ENCODE peak calls at places on chromosomes 3 and 15, in ten cellular contexts. K, J, D, P, T, M, N, B, I and Z are unnamed samples. For H3K4me1, the result is how much of the 10 kb centered on the place peaks cover.

GRCh38 chr15:58171476-58172061 is 33.4 kb downstream of the AQP9 start:
- DNase-seq in N (no peak), I (no peak), P (no peak), D (no peak), J (no peak), K (no peak), M (no peak), B (no peak), T (no peak), Z (no peak)

GRCh38 chr3:123385072-123385471 is 63.8 kb downstream of the ADCY5 start:
- DNase-seq in M (no peak), P (peak), B (no peak), I (peak), D (no peak), K (no peak), N (peak), T (peak), J (no peak), Z (no peak)

GRCh38 chr15:34755419-34755773 is 598 bp upstream of the GJD2 start:
- DNase-seq in I (no peak), N (no peak), P (no peak), K (no peak), B (no peak), M (no peak), T (no peak), J (no peak), D (no peak), Z (no peak)

GRCh38 chr3:101695779-101696372 is 9.4 kb upstream of the RPL24 start:
- DNase-seq in B (peak), N (peak), J (no peak), I (no peak), M (no peak), P (peak), K (no peak), T (no peak), D (peak), Z (no peak)

GRCh38 chr3:124860599-124860998 is 26.6 kb downstream of the ITGB5 start:
- DNase-seq in M (peak), N (peak), T (peak), P (peak), K (peak), B (peak), D (peak), I (peak), J (peak), Z (peak)

GRCh38 chr3:163043074-163043473 is 1546.5 kb downstream of the OTOL1 start:
- DNase-seq in M (no peak), N (no peak), B (no peak), K (no peak), D (peak), P (no peak), I (no peak), T (no peak), J (no peak), Z (no peak)

GRCh38 chr3:5376761-5377160 is 189.3 kb downstream of the EDEM1 start:
- DNase-seq in K (no peak), N (no peak), J (no peak), M (no peak), P (no peak), B (peak), I (no peak), D (no peak), T (peak), Z (no peak)

GRCh38 chr3:187719628-187720336 is 17.4 kb upstream of the RTP2 start:
- DNase-seq in T (no peak), P (no peak), K (no peak), M (peak), B (no peak), I (no peak), D (no peak), J (no peak), N (no peak), Z (peak)

GRCh38 chr3:51539291-51539891 is 872 bp downstream of the RAD54L2 start:
- DNase-seq in B (peak), P (peak), M (no peak), K (peak), I (no peak), N (peak), J (no peak), T (peak), D (no peak), Z (peak)

GRCh38 chr3:184737641-184738518 is 26.0 kb upstream of the MAGEF1 start:
- DNase-seq in B (no peak), T (no peak), N (no peak), D (no peak), K (no peak), I (no peak), P (peak), J (peak), M (no peak), Z (no peak)

GRCh38 chr15:52295421-52295991 is at the start of gene MYO5C:
- DNase-seq in I (peak), M (peak), P (peak), N (peak), B (peak), K (no peak), T (peak), D (peak), J (no peak), Z (peak)

GRCh38 chr3:119294889-119295769 is 946 bp downstream of the ARHGAP31 start:
- DNase-seq in K (peak), M (peak), B (peak), D (no peak), J (peak), T (peak), P (peak), N (peak), I (peak), Z (peak)

GRCh38 chr3:175914785-175915184 is 1055.7 kb downstream of the NAALADL2 start:
- DNase-seq in J (no peak), N (no peak), T (no peak), D (no peak), P (no peak), M (no peak), I (no peak), K (no peak), B (no peak), Z (no peak)

GRCh38 chr15:68407141-68407885 is 24.6 kb downstream of the ITGA11 start:
- DNase-seq in P (peak), I (peak), M (peak), T (no peak), D (no peak), N (no peak), B (no peak), K (peak), J (peak), Z (no peak)

GRCh38 chr15:57462391-57462790 is 86.1 kb downstream of the CGNL1 start:
- DNase-seq in B (no peak), J (no peak), I (no peak), K (no peak), T (no peak), D (no peak), N (no peak), M (no peak), P (no peak), Z (no peak)

DNA sequence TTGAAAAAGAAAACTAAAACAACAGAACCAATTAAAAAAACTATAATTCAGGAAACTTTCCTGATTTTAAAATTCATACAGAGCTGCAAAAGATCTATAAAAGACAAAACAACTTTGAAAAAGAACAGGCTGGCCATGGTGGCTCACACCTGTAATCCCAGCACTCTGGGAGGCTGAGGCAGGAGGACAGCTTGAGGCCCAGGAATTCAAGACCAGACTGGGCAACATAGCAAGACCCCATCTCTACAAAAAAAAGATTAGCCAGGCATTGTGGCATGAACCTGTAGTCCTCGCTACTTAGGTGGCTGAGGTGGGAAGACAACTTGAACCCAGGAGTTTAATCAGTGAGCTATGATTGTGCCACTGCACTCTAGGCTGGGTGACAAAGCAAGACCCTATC is 6.7 kb downstream of the CEP70 start:
- DNase-seq in J (no peak), B (no peak), I (no peak), N (no peak), M (no peak), D (no peak), K (no peak), P (no peak), T (no peak), Z (no peak)
- TF ChIP-seq CTCF in J (no peak), B (no peak), I (no peak), N (no peak), M (no peak), D (no peak), K (no peak), P (no peak), T (no peak), Z (no peak)

GRCh38 chr15:79724804-79725203 is 172.0 kb downstream of the MTHFS start:
- DNase-seq in I (no peak), B (no peak), P (no peak), D (no peak), K (no peak), M (no peak), J (no peak), N (no peak), T (no peak), Z (no peak)
- H3K4me1 ChIP-seq in I (under half), B (under half), P (under half), D (under half), K (under half), M (under half), J (under half), N (under half), T (under half), Z (under half)

GRCh38 chr15:99485153-99485947 is 80.4 kb upstream of the MEF2A start:
- DNase-seq in P (no peak), J (no peak), K (peak), M (no peak), D (no peak), I (peak), N (no peak), T (no peak), B (no peak), Z (no peak)

GRCh38 chr15:99485992-99486370 is 79.8 kb upstream of the MEF2A start:
- DNase-seq in N (no peak), K (no peak), P (peak), T (no peak), J (no peak), D (no peak), B (no peak), M (no peak), I (no peak), Z (no peak)

GRCh38 chr15:99482993-99483392 is 82.8 kb upstream of the MEF2A start:
- DNase-seq in M (no peak), B (no peak), T (no peak), N (no peak), D (no peak), K (no peak), I (no peak), P (no peak), J (no peak), Z (no peak)

GRCh38 chr15:99486371-99487336 is 79.1 kb upstream of the MEF2A start:
- DNase-seq in B (peak), M (peak), J (peak), K (peak), T (peak), I (peak), D (peak), N (peak), P (peak), Z (peak)

GRCh38 chr15:99487337-99487730 is 78.5 kb upstream of the MEF2A start:
- DNase-seq in D (no peak), T (no peak), N (no peak), B (no peak), P (no peak), M (no peak), J (no peak), I (no peak), K (peak), Z (no peak)
- H3K27ac ChIP-seq in D (no peak), T (peak), N (peak), B (no peak), P (peak), M (peak), J (no peak), I (peak), K (peak), Z (no peak)

DNA sequence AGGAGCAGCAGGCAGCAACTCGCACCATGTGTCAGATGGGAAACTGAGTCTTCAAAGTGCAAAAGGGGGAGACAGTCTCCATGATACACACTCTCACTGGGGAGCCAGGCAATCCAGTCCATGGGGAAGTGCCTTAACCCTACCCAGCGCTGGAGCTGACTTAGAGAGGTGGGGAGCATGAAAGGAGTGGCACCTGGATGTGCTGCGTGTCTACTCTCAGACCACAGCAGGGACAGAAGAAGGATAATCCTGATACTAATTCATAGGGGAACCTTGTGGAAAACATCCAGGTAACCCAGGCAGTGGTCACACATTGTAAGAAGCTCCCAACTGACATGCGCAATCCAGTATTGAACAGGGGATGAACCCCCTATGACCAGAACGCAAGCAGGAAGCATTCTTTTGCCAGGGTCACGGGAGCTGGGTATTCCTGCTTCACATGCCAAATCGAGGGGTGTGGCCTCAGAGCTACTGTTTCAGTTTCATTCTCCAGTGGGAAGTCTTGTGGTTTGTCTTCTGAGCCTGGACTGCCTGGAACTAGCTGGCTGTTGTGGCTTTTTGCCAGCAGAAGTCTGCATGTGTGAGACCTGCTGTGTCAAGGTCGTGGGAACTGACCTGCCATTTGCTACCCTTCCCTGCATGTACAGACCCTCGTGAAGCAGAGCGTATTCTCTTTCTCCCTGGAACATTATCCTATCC is 367.6 kb upstream of the NDN start:
- DNase-seq in J (no peak), M (no peak), D (no peak), P (no peak), T (peak), I (no peak), B (peak), N (no peak), K (no peak), Z (peak)
- TF ChIP-seq CTCF in J (no peak), M (no peak), D (no peak), P (no peak), T (no peak), I (no peak), B (no peak), N (no peak), K (no peak), Z (no peak)

DNA sequence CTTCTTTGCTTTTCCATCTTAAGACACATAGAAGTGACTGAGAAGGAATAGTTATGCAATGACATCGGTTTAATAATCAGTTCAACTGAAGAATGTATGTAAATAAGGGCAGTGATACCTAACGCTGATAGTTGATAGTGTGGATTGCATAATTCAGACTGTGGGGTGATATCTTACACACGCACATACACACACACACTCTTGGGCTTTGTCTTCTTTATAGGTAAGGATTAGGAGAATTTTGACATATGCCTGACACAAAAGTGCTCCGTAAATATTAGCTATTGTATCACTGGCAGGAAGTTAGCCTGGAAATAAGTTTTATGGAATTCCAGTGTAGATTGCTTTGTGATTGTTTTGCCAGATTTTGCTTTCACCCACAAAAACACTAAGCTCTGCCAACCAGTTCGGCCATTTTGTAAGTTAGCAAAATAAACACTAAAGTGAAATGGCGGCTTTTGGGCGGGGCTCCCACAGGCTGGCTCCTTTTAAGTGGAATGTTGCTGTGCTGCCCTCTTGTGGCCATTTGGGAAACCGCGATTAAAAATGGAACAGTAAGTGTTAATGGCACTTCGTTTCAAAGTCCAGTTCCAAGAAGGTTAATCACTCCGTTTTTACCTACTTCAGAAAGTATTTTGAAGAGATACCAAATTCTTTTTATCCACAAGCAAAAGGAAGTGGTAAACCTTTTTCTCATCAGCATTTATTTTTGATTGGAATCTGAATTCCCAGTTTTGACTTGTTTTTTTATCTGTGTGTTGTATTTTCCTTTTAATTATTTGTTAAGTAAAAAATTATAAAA is 17.7 kb downstream of the CHD2 start:
- DNase-seq in D (peak), T (peak), M (peak), J (peak), K (peak), N (peak), I (peak), B (peak), P (peak), Z (peak)
- H3K4me1 ChIP-seq in D (half or more), T (half or more), M (half or more), J (under half), K (under half), N (under half), I (half or more), B (half or more), P (under half), Z (half or more)

DNA sequence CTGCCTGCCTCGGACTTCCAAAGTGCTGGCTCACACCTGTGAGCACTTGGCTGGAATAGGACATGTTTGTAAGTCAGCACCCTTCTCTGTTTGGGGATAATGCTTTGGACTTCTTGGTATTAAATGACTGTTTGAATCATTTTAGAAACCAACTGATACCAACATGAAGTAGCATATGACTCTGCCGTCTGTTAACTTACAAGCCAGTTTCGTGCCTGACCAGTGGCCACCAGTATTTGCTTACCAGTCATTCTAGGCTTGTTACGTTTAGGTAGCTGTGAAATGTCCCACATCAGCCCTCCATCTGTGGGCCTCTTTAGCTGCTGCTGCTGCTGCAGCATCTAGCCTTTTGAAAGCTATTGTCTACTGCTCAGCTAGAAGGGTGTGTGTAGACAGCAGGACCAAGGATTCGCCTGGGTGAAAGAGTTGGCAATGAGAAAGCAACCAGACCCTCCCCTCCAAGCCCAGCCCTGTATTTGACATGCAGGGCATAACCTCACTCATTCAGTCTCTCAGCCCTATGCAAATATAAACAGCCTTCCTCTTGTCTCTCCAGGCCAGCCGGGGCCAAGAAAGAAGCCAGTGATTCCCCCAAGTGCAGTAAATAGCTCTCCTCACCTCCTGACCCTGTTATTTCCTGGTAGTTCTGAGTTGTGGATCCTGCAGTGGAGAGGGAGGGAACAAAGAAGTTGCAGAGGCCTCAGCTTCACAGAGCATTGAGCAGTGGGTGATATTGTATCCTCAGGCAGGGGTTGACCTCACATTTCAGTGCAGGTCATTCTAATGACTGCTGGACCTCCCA is 51.0 kb downstream of the NKIRAS1 start:
- DNase-seq in J (no peak), P (peak), D (no peak), T (peak), I (no peak), K (no peak), B (peak), M (no peak), N (peak), Z (peak)
- H3K27ac ChIP-seq in J (no peak), P (no peak), D (peak), T (no peak), I (peak), K (no peak), B (peak), M (peak), N (peak), Z (peak)